ENCODE peak calls at places on chromosomes 7 and 10, in four cellular contexts. Z is fibroblast of mammary gland, F is hepatocyte, A is DMS 273 treated with DMSO at 0.1 percent for 48 hours. N is an unnamed sample.
A peak's percentile ranks its signal among the peaks of the same experiment; 100 is the strongest.

GRCh38 chr7:1409555-1409954 is 49.7 kb downstream of the MICALL2 start:
- DNase-seq in Z (no peak), A (no peak), F (no peak), N (no peak)

GRCh38 chr10:99234067-99234738 is 1.4 kb downstream of the HPSE2 start:
- DNase-seq in F (peak; percentile 71), A (no peak), Z (peak; percentile 54), N (no peak)

GRCh38 chr10:22988581-22989360 is 60.9 kb downstream of the ARMC3 start:
- DNase-seq in A (no peak), F (peak; percentile 78), Z (peak; percentile 67), N (peak; percentile 29)

GRCh38 chr7:45089314-45089891 is 634 bp upstream of the NACAD start:
- DNase-seq in Z (peak; percentile 54), F (peak; percentile 73), A (peak; percentile 45), N (peak; percentile 97)

GRCh38 chr10:74097776-74098175 is 52.9 kb downstream of the AP3M1 start:
- DNase-seq in A (no peak), F (no peak), Z (no peak), N (no peak)

GRCh38 chr7:143983960-143984359 is 16.2 kb upstream of the OR6B1 start:
- DNase-seq in Z (no peak), A (no peak), F (no peak), N (no peak)

GRCh38 chr7:19392246-19392645 is 247.0 kb upstream of the FERD3L start:
- DNase-seq in Z (peak; percentile 79), F (no peak), A (no peak), N (no peak)

GRCh38 chr10:93420091-93420490 is 62.0 kb downstream of the MYOF start:
- DNase-seq in Z (no peak), F (no peak), A (peak; percentile 81), N (no peak)

GRCh38 chr7:135673360-135673706 is 11.0 kb downstream of the STMP1 start:
- DNase-seq in A (no peak), Z (peak; percentile 40), F (no peak), N (no peak)